ENCODE peak calls at places on chromosomes 7 and 10, in nine cellular contexts. F is H54; H is HuH-7; G is stimulated activated CD8-positive, alpha-beta memory T cell treated with anti-CD3 and anti-CD28 coated beads, Interleukin-15, amount 100 ng/mL, for 24 hours; Q is NCI-H2029 treated with DMSO at 0.1 percent for 48 hours; Y is lower lobe of right lung; L is Calu3; N is H7; S is activated naive CD4-positive, alpha-beta T cell treated with anti-CD3 and anti-CD28 coated beads for 36 hours. R is an unnamed sample.

GRCh38 chr7:142412551-142413193 is 154.8 kb upstream of the PRSS58 start:
- DNase-seq in F (peak), H (peak), G (no peak), Q (no peak), Y (no peak), L (peak), N (peak), S (peak), R (peak)

GRCh38 chr7:30433082-30433481 is 45.5 kb downstream of the NOD1 start:
- DNase-seq in F (no peak), H (no peak), G (no peak), Q (peak), Y (peak), L (no peak), N (peak), S (no peak), R (no peak)

GRCh38 chr7:91090684-91091083 is 173.5 kb upstream of the FZD1 start:
- DNase-seq in F (no peak), H (no peak), G (no peak), Q (no peak), Y (no peak), L (no peak), N (no peak), S (no peak), R (no peak)

GRCh38 chr10:21169271-21169670 is 272.2 kb upstream of the NEBL start:
- DNase-seq in F (no peak), H (no peak), G (no peak), Q (no peak), Y (no peak), L (peak), N (no peak), S (no peak), R (no peak)

GRCh38 chr10:121928528-121928884 is 675 bp upstream of the ATE1 start:
- DNase-seq in F (no peak), H (no peak), G (no peak), Q (no peak), Y (no peak), L (no peak), N (no peak), S (peak), R (peak)

GRCh38 chr10:24706479-24707118 is 17.1 kb downstream of the ARHGAP21 start:
- DNase-seq in F (no peak), H (peak), G (no peak), Q (no peak), Y (no peak), L (peak), N (no peak), S (peak), R (peak)

GRCh38 chr10:23467548-23467947 is 28.7 kb downstream of the OTUD1 start:
- DNase-seq in F (no peak), H (no peak), G (no peak), Q (no peak), Y (no peak), L (no peak), N (no peak), S (no peak), R (no peak)

GRCh38 chr7:148144827-148145226 is 445.7 kb upstream of the C7orf33 start:
- DNase-seq in F (no peak), H (no peak), G (no peak), Q (no peak), Y (no peak), L (no peak), N (no peak), S (no peak), R (no peak)

GRCh38 chr7:158355456-158356065 is 232.1 kb downstream of the PTPRN2 start:
- DNase-seq in F (no peak), H (peak), G (no peak), Q (no peak), Y (no peak), L (no peak), N (peak), S (no peak), R (peak)

GRCh38 chr10:74750848-74751274 is 75.5 kb upstream of the KAT6B start:
- DNase-seq in F (no peak), H (no peak), G (no peak), Q (no peak), Y (no peak), L (no peak), N (no peak), S (peak), R (no peak)

GRCh38 chr7:2148189-2148588 is 84.6 kb downstream of the MAD1L1 start:
- DNase-seq in F (no peak), H (no peak), G (no peak), Q (no peak), Y (no peak), L (no peak), N (peak), S (no peak), R (no peak)

GRCh38 chr7:155763721-155764431 is 48.4 kb downstream of the SHH start:
- DNase-seq in F (no peak), H (no peak), G (peak), Q (no peak), Y (no peak), L (no peak), N (peak), S (peak), R (no peak)

GRCh38 chr7:120170384-120170783 is 102.6 kb upstream of the KCND2 start:
- DNase-seq in F (no peak), H (no peak), G (no peak), Q (no peak), Y (no peak), L (no peak), N (no peak), S (no peak), R (no peak)

GRCh38 chr7:46352335-46352954 is 431.4 kb upstream of the IGFBP3 start:
- DNase-seq in F (peak), H (peak), G (no peak), Q (peak), Y (no peak), L (peak), N (peak), S (peak), R (peak)

GRCh38 chr10:120424198-120424464 is 32.9 kb upstream of the PLPP4 start:
- DNase-seq in F (no peak), H (no peak), G (no peak), Q (no peak), Y (no peak), L (no peak), N (no peak), S (no peak), R (no peak)

GRCh38 chr7:102077081-102077480 is 209.6 kb upstream of the SH2B2 start:
- DNase-seq in F (no peak), H (no peak), G (no peak), Q (peak), Y (no peak), L (no peak), N (peak), S (no peak), R (no peak)

GRCh38 chr7:6556196-6556595 is 4.9 kb upstream of the GRID2IP start:
- DNase-seq in F (no peak), H (peak), G (no peak), Q (no peak), Y (no peak), L (peak), N (peak), S (no peak), R (peak)

GRCh38 chr10:33660329-33660728 is 325.9 kb upstream of the NRP1 start:
- DNase-seq in F (no peak), H (no peak), G (no peak), Q (no peak), Y (no peak), L (no peak), N (peak), S (no peak), R (no peak)

GRCh38 chr10:33790506-33791283 is 456.2 kb upstream of the NRP1 start:
- DNase-seq in F (no peak), H (no peak), G (no peak), Q (no peak), Y (no peak), L (no peak), N (no peak), S (no peak), R (no peak)